ENCODE peak calls at places on chromosome 14, in ten cellular contexts. L, G, J, A, B, Q, E, I, V and F are unnamed samples.
A peak's percentile ranks its signal among the peaks of the same experiment; 100 is the strongest.

GRCh38 chr14:87630808-87631207 is 362.2 kb downstream of the GALC start:
- DNase-seq in E (no peak), Q (no peak), A (no peak), V (no peak), I (no peak), J (no peak), L (no peak), G (no peak), B (no peak), F (no peak)

GRCh38 chr14:61812347-61813100 is 50.3 kb downstream of the SNAPC1 start:
- DNase-seq in L (no peak), V (peak; percentile 40), I (no peak), E (no peak), B (no peak), A (no peak), J (no peak), Q (no peak), G (peak; percentile 29), F (no peak)

GRCh38 chr14:84080961-84081360 is 1449.0 kb upstream of the FLRT2 start:
- DNase-seq in B (no peak), E (no peak), L (no peak), A (no peak), I (no peak), V (no peak), G (peak; percentile 9), Q (no peak), J (no peak), F (no peak)

GRCh38 chr14:50064993-50065392 is 51.4 kb downstream of the VCPKMT start:
- DNase-seq in V (no peak), A (peak; percentile 64), J (peak; percentile 68), Q (no peak), L (peak; percentile 44), I (no peak), G (no peak), E (no peak), B (no peak), F (no peak)

GRCh38 chr14:50520947-50521815 is 11.2 kb downstream of the MAP4K5 start:
- DNase-seq in G (peak; percentile 92), E (no peak), Q (peak; percentile 45), J (peak; percentile 19), V (peak; percentile 75), L (no peak), B (peak; percentile 55), I (no peak), A (no peak), F (no peak)

GRCh38 chr14:22653012-22653621 is 9.0 kb upstream of the OR6J1 start:
- DNase-seq in A (peak; percentile 83), E (peak; percentile 23), V (peak; percentile 92), B (peak; percentile 82), G (peak; percentile 75), L (peak; percentile 69), Q (peak; percentile 73), I (peak; percentile 62), J (peak; percentile 72), F (peak; percentile 86)

GRCh38 chr14:26935733-26936132 is 337.9 kb upstream of the NOVA1 start:
- DNase-seq in G (no peak), I (no peak), B (no peak), J (no peak), Q (no peak), E (no peak), A (no peak), V (no peak), L (no peak), F (no peak)

GRCh38 chr14:44379292-44379977 is 127.6 kb downstream of the FSCB start:
- DNase-seq in A (no peak), E (no peak), Q (no peak), L (no peak), J (no peak), B (no peak), I (no peak), V (no peak), G (no peak), F (no peak)

GRCh38 chr14:91298576-91298975 is 54.1 kb upstream of the GPR68 start:
- DNase-seq in E (no peak), B (no peak), Q (no peak), A (no peak), I (no peak), L (no peak), G (peak; percentile 24), V (no peak), J (no peak), F (no peak)

GRCh38 chr14:53389207-53389606 is 236.1 kb upstream of the DDHD1 start:
- DNase-seq in E (no peak), V (no peak), I (no peak), L (no peak), J (no peak), B (no peak), A (no peak), G (peak; percentile 11), Q (no peak), F (no peak)

GRCh38 chr14:73240816-73241480 is 3.6 kb downstream of the PAPLN start:
- DNase-seq in A (no peak), L (no peak), G (no peak), V (no peak), J (no peak), I (no peak), Q (no peak), E (no peak), B (no peak), F (no peak)

GRCh38 chr14:55354500-55354899 is 57.1 kb downstream of the ATG14 start:
- DNase-seq in E (no peak), V (peak; percentile 64), G (peak; percentile 43), A (peak; percentile 74), B (peak; percentile 48), L (no peak), Q (peak; percentile 26), J (peak; percentile 69), I (peak; percentile 21), F (peak; percentile 66)

GRCh38 chr14:101839236-101839635 is 77.7 kb downstream of the PPP2R5C start:
- DNase-seq in B (no peak), J (peak; percentile 39), V (no peak), L (no peak), E (no peak), Q (no peak), A (no peak), G (no peak), I (no peak), F (no peak)

GRCh38 chr14:99259327-99259726 is 12.7 kb downstream of the BCL11B start:
- DNase-seq in I (no peak), E (no peak), A (no peak), J (no peak), Q (no peak), G (no peak), V (no peak), B (no peak), L (no peak), F (no peak)

GRCh38 chr14:95835331-95835730 is 41.3 kb upstream of the TUNAR start:
- DNase-seq in L (no peak), G (peak; percentile 2), I (no peak), B (no peak), V (no peak), J (no peak), E (no peak), A (no peak), Q (peak; percentile 12), F (no peak)

GRCh38 chr14:29175706-29176105 is 409.1 kb downstream of the FOXG1 start:
- DNase-seq in I (no peak), E (no peak), Q (no peak), G (no peak), V (no peak), L (no peak), B (no peak), A (no peak), J (no peak), F (no peak)
- H3K4me1 ChIP-seq in I (no peaks in the 10 kb centered on the region), E (no peaks in the 10 kb centered on the region), Q (no peaks in the 10 kb centered on the region), G (no peaks in the 10 kb centered on the region), V (no peaks in the 10 kb centered on the region), L (no peaks in the 10 kb centered on the region), B (no peaks in the 10 kb centered on the region), A (no peaks in the 10 kb centered on the region), J (no peaks in the 10 kb centered on the region), F (no peaks in the 10 kb centered on the region)

GRCh38 chr14:106738075-106738474 is 1211.7 kb downstream of the TMEM121 start:
- DNase-seq in G (no peak), Q (no peak), J (no peak), I (no peak), V (no peak), E (no peak), B (no peak), A (no peak), L (no peak), F (no peak)
- H3K4me3 ChIP-seq in G (no peak overlapping the region), Q (no peak overlapping the region), J (no peak overlapping the region), I (no peak overlapping the region), V (no peak overlapping the region), E (no peak overlapping the region), B (no peak overlapping the region), A (no peak overlapping the region), L (no peak overlapping the region), F (no peak overlapping the region)

DNA sequence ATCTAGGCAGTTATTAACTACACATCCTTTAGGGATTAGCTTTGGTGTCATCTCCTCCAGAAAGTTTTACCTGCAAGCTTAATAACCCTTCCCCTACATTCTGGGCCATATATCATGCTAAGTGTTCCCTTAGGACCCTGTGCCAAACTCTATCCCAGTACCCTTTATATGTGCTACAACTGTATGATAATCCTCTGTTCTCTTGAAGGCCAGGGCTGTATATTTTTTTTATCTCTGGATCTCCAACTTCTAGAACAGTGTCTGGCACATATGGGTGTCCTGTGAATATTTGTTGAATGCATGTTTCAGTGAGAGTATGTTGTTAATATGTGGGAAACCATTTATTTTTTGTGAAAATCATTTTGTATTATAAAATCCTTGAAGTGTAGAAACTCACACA is 106.7 kb downstream of the PPM1A start:
- DNase-seq in V (no peak), I (no peak), L (no peak), A (no peak), E (no peak), B (no peak), Q (no peak), G (no peak), J (no peak), F (no peak)
- H3K4me1 ChIP-seq in V (no peaks in the 10 kb centered on the region), I (peaks cover 3% of the 10 kb centered on the region), L (no peaks in the 10 kb centered on the region), A (no peaks in the 10 kb centered on the region), E (no peaks in the 10 kb centered on the region), B (no peaks in the 10 kb centered on the region), Q (no peaks in the 10 kb centered on the region), G (no peaks in the 10 kb centered on the region), J (no peaks in the 10 kb centered on the region), F (no peaks in the 10 kb centered on the region)

GRCh38 chr14:103073367-103073875 is 10.6 kb upstream of the LBHD2 start:
- DNase-seq in V (no peak), J (no peak), E (no peak), A (no peak), I (no peak), G (no peak), L (peak; percentile 58), Q (no peak), B (peak; percentile 38), F (no peak)

GRCh38 chr14:103072595-103073366 is 11.2 kb upstream of the LBHD2 start:
- DNase-seq in Q (no peak), G (no peak), B (peak; percentile 54), I (no peak), J (no peak), L (peak; percentile 58), E (no peak), A (no peak), V (no peak), F (no peak)

GRCh38 chr14:103073876-103074698 is 9.9 kb upstream of the LBHD2 start:
- DNase-seq in G (no peak), E (no peak), Q (no peak), A (no peak), J (no peak), B (no peak), I (no peak), V (no peak), L (peak; percentile 67), F (no peak)

GRCh38 chr14:103071544-103072251 is 12.3 kb upstream of the LBHD2 start:
- DNase-seq in J (peak; percentile 64), L (peak; percentile 90), Q (no peak), V (no peak), B (no peak), I (no peak), G (no peak), A (peak; percentile 64), E (no peak), F (no peak)

GRCh38 chr14:103074699-103075341 is 9.2 kb upstream of the LBHD2 start:
- DNase-seq in B (peak; percentile 52), A (peak; percentile 79), L (peak; percentile 96), J (peak; percentile 77), V (no peak), I (no peak), Q (no peak), G (no peak), E (no peak), F (no peak)
- H3K4me3 ChIP-seq in B (peak overlapping the region; percentile 47), A (peak overlapping the region; percentile 40), L (peak overlapping the region; percentile 50), J (no peak overlapping the region), V (peak overlapping the region; percentile 74), I (peak overlapping the region; percentile 38), Q (peak overlapping the region; percentile 53), G (no peak overlapping the region), E (peak overlapping the region; percentile 57), F (no peak overlapping the region)